ENCODE peak calls at places on chromosomes 3 and 15, in five cellular contexts. W is cardiac muscle cell, K is aorta, Q is psoas muscle, L is tibial artery. H is an unnamed sample. For H3K27me3 and H3K4me1, the result is how much of the 10 kb centered on the place peaks cover.

GRCh38 chr3:10173926-10174435 is 9.3 kb downstream of the IRAK2 start:
- DNase-seq in W (peak), K (peak), Q (peak), L (peak), H (peak)

GRCh38 chr3:12508316-12508715 is 24.0 kb downstream of the TSEN2 start:
- DNase-seq in W (peak), K (no peak), Q (no peak), L (peak), H (no peak)

GRCh38 chr3:141644931-141645330 is 93.2 kb upstream of the RNF7 start:
- DNase-seq in W (peak), K (peak), Q (peak), L (peak), H (peak)

GRCh38 chr3:111729087-111729846 is 129.8 kb upstream of the PHLDB2 start:
- DNase-seq in W (peak), K (peak), Q (peak), L (peak), H (peak)

GRCh38 chr3:41997702-41998551 is 36.0 kb upstream of the ULK4 start:
- DNase-seq in W (peak), K (no peak), Q (no peak), L (no peak), H (no peak)

GRCh38 chr3:162400697-162401096 is 904.1 kb downstream of the OTOL1 start:
- DNase-seq in W (no peak), K (no peak), Q (no peak), L (no peak), H (no peak)

GRCh38 chr15:59401810-59402569 is 29.3 kb upstream of the MYO1E start:
- DNase-seq in W (no peak), K (no peak), Q (no peak), L (no peak), H (no peak)

GRCh38 chr3:27657404-27657803 is 64.7 kb downstream of the EOMES start:
- DNase-seq in W (no peak), K (no peak), Q (no peak), L (no peak), H (no peak)

GRCh38 chr15:66715181-66715624 is 13.2 kb downstream of the SMAD6 start:
- DNase-seq in W (no peak), K (no peak), Q (no peak), L (no peak), H (peak)

GRCh38 chr3:46671541-46672348 is 21.7 kb downstream of the ALS2CL start:
- DNase-seq in W (no peak), K (peak), Q (peak), L (peak), H (peak)

GRCh38 chr3:192223815-192224214 is 503.5 kb downstream of the FGF12 start:
- DNase-seq in W (no peak), K (no peak), Q (no peak), L (no peak), H (no peak)

GRCh38 chr3:45225465-45226205 is 452 bp downstream of the TMEM158 start:
- DNase-seq in W (peak), K (peak), Q (peak), L (no peak), H (no peak)

GRCh38 chr15:74906193-74906449 is 530 bp downstream of the FAM219B start:
- DNase-seq in W (peak), K (no peak), Q (peak), L (no peak), H (peak)

GRCh38 chr3:50126287-50127211 is 28.6 kb upstream of the SEMA3F start:
- DNase-seq in W (peak), K (peak), Q (peak), L (peak), H (no peak)

DNA sequence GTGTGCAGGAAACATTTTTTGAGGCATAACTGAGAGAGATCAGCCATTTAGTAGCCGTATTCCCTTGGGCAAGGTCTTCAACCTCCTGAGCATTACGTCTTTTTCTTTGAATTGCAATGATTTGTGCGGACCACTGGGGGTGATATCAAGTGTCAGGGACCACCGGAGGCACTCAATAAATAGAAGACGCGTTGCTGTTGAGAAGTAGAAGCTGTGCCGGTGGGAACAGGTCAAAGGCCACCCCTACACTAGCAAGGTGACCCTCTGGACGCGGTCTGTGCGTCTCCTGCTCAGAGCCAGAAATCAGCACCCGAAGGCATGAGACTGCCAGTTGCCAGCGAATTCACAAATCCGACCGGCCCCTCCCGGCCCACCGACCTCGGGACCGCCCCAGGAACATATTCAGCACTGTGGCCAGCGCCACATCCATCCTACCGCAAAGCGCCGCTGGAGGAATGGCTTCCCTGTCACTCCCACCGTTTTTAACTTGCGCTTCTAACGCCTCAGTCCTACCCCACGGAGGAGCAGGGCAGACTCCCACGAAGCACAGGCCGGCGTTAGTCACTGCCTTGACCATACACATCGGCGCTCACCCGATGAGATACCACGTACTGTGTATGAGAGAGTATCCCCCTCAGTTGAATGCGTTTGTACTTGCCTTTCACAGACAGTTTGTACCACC is 1.4 kb upstream of the GHSR start:
- DNase-seq in W (peak), K (peak), Q (peak), L (no peak), H (peak)
- H3K27me3 ChIP-seq in W (half or more), K (under half), Q (under half), L (under half), H (under half)

DNA sequence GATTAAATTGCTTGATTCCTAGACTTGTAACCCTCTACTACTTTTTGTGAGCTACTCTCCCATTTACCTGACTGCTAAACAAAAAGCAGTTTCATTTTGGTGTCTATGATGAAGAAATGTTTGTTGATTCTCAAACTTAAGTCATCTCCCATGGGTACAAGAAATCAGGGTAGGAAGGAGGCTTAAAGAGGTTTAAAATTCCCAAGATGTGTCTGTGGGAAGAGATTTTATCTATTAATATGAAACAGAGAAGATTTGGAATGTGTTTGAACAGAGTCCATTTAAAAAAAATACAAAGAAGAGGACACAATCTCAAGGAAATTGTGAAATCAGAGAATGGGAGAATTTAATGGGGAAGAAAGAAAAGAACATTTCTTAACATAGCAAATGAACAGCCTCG is 14.8 kb downstream of the P3H2 start:
- DNase-seq in W (peak), K (no peak), Q (no peak), L (no peak), H (no peak)
- H3K4me1 ChIP-seq in W (under half), K (under half), Q (under half), L (under half), H (under half)

DNA sequence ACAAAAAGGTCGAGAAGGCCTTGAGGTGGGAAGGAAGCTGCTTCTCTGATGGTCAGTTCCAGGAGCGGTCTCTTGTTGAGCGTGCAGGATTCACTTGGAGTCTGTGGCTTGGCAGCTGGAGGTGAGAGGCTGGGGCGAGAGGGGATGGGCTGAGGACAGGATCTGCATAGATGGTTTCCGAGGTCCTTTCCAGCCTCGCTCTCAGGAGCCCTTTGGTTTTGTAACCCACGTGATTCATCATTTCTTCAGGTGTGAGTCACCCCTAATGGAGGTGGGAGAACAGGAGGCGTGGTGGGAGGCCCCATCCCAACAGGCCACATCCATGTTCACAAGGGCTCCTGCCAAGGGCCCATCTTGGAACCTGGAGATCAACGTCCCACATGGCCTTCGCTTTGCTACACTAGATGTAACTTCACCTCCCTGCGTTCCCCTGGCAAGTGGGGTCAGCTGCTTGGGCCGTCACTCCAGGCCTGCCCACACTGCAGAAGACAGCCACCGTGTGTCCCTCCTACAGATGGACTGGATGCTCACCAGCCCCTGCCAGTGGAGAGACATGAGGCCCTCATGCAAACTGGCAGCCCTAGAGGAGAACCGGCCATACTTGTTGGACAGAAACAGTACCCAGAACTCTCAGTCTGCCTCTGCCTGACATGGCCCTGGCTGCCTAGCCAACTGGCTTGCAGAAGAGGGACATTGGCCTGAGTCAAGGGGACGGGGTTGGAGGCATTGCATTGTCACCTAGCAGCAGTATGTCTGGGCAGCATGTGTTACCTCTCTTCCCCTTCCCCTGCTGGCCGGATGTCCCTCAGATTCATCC is 1.6 kb upstream of the PCSK6 start:
- DNase-seq in W (peak), K (no peak), Q (no peak), L (no peak), H (no peak)
- H3K27me3 ChIP-seq in W (under half), K (under half), Q (under half), L (under half), H (under half)

DNA sequence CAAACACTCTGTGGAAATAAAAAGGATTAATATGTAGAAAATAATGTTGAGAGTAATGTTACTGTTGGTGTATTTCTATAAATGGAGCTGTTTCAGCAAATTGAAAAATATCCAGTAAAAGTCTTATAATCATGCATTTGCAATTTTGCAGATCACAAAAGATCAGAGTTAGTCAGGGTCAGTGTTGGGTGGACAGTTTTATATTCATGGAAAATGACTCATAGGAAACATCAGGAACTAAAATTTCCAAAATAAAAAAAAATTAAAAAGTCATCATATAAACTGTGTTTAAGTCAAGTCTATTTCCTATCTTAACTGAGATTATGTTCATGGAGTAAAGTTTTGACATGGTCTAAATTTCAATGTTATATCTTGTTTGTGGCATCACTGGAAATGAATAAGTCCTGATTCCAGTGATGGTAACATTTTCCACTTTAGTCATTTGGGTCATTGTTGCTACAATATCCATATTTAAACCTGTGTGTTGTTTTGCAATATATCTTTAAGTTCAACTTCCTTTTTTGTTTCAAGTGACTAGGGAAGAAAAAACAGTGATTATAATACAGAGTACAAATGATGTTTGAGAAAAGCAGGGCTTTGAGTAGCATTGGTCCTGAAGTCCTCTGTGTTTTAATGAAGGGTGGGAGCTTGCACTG is 37.8 kb downstream of the MITF start:
- DNase-seq in W (no peak), K (no peak), Q (no peak), L (no peak), H (no peak)
- H3K4me1 ChIP-seq in W (under half), K (under half), Q (half or more), L (under half), H (under half)

GRCh38 chr3:118597184-118597583 is 437.5 kb downstream of the IGSF11 start:
- DNase-seq in W (no peak), K (no peak), Q (no peak), L (no peak), H (no peak)
- H3K27me3 ChIP-seq in W (under half), K (under half), Q (under half), L (under half), H (under half)